ENCODE peak calls at places on chromosome 1, in ten cellular contexts. L is activated CD4-positive, alpha-beta T cell treated with anti-CD3 and anti-CD28 coated beads for 24 hours; X is NCI-H1092; I is GM12878; Y is mucosa of descending colon; T is foreskin fibroblast; H is glutamatergic neuron; W is ELF-1; E is activated T-cell treated with anti-CD3 and anti-CD28 coated beads, Interleukin-2, amount 50 U/mL, for 72 hours; R is naive thymus-derived CD4-positive, alpha-beta T cell. Z is an unnamed sample.
A peak's percentile ranks its signal among the peaks of the same experiment; 100 is the strongest.

GRCh38 chr1:225449261-225449660 is 21.4 kb upstream of the LBR start:
- DNase-seq in E (no peak), H (no peak), L (no peak), X (no peak), I (no peak), T (no peak), Y (peak; percentile 77), W (no peak), R (no peak), Z (no peak)

GRCh38 chr1:177794316-177794991 is 175.4 kb downstream of the SEC16B start:
- DNase-seq in X (no peak), Y (no peak), H (no peak), E (no peak), R (no peak), I (no peak), T (no peak), W (peak; percentile 10), L (no peak), Z (no peak)

GRCh38 chr1:174209347-174210187 is 50.2 kb downstream of the RABGAP1L start:
- DNase-seq in W (no peak), X (no peak), R (no peak), E (peak; percentile 50), H (no peak), Y (no peak), I (no peak), T (no peak), L (no peak), Z (peak; percentile 55)

GRCh38 chr1:22673486-22674409 is 20.7 kb downstream of the C1QB start:
- DNase-seq in W (peak; percentile 53), Y (peak; percentile 83), E (peak; percentile 16), L (no peak), T (peak; percentile 55), I (no peak), H (peak; percentile 73), X (peak; percentile 38), R (no peak), Z (peak; percentile 58)

GRCh38 chr1:79197421-79197820 is 190.9 kb upstream of the ADGRL4 start:
- DNase-seq in L (no peak), R (no peak), T (peak; percentile 16), E (no peak), Y (no peak), H (no peak), I (no peak), W (no peak), X (no peak), Z (no peak)

GRCh38 chr1:2274968-2275475 is 46.9 kb downstream of the SKI start:
- DNase-seq in X (no peak), W (no peak), L (no peak), E (no peak), H (no peak), I (no peak), R (no peak), T (no peak), Y (no peak), Z (no peak)

GRCh38 chr1:109040627-109041613 is 982 bp downstream of the WDR47 start:
- DNase-seq in H (peak; percentile 61), X (peak; percentile 23), E (peak; percentile 48), T (peak; percentile 12), L (no peak), W (no peak), Y (no peak), R (peak; percentile 1), I (no peak), Z (peak; percentile 37)

GRCh38 chr1:180920193-180920592 is 7.5 kb downstream of the KIAA1614 start:
- DNase-seq in H (no peak), E (no peak), L (no peak), R (no peak), X (no peak), W (no peak), I (no peak), Y (no peak), T (no peak), Z (no peak)

GRCh38 chr1:201072149-201072548 is 40.1 kb downstream of the CACNA1S start:
- DNase-seq in T (no peak), W (no peak), H (no peak), L (no peak), I (no peak), E (no peak), X (no peak), Y (no peak), R (no peak), Z (no peak)

GRCh38 chr1:16260814-16261213 is 23.8 kb upstream of the CPLANE2 start:
- DNase-seq in W (no peak), T (peak; percentile 36), L (no peak), E (no peak), I (no peak), R (no peak), H (no peak), X (no peak), Y (no peak), Z (no peak)

GRCh38 chr1:17732475-17732874 is 22.7 kb upstream of the ACTL8 start:
- DNase-seq in H (no peak), R (no peak), X (no peak), W (no peak), L (no peak), E (no peak), Y (no peak), T (peak; percentile 46), I (no peak), Z (no peak)

Z was measured in activated CD4-positive, alpha-beta memory T cell treated with anti-CD3 and anti-CD28 coated beads for 36 hours.